ENCODE peak calls at places on chromosomes 1 and 21, in eight cellular contexts. I is HCT116, E is K562, P is HepG2, D is endothelial cell of umbilical vein, S is SK-N-SH, Y is A549, O is GM12878. K is an unnamed sample.

GRCh38 chr1:86356247-86356646 is 39.9 kb downstream of the ODF2L start:
- DNase-seq in I (peak), E (no peak), P (no peak), D (no peak), S (no peak), Y (no peak), O (no peak), K (peak)

GRCh38 chr1:41840592-41841246 is 78.0 kb downstream of the HIVEP3 start:
- DNase-seq in I (peak), E (no peak), P (no peak), D (peak), S (peak), Y (no peak), O (no peak), K (no peak)

GRCh38 chr21:42509239-42509638 is 4.4 kb upstream of the SLC37A1 start:
- DNase-seq in I (no peak), E (no peak), P (no peak), D (peak), S (no peak), Y (no peak), O (no peak), K (no peak)

GRCh38 chr1:44040418-44040817 is 9.2 kb upstream of the SLC6A9 start:
- DNase-seq in I (no peak), E (no peak), P (no peak), D (no peak), S (no peak), Y (no peak), O (no peak), K (peak)

GRCh38 chr1:91900538-91900937 is 14.6 kb upstream of the TGFBR3 start:
- DNase-seq in I (no peak), E (no peak), P (peak), D (no peak), S (no peak), Y (peak), O (no peak), K (no peak)

GRCh38 chr1:8423702-8424538 is 106.0 kb downstream of the SLC45A1 start:
- DNase-seq in I (peak), E (peak), P (peak), D (peak), S (peak), Y (peak), O (no peak), K (peak)

GRCh38 chr21:29196021-29196663 is 65.7 kb downstream of the MAP3K7CL start:
- DNase-seq in I (peak), E (peak), P (peak), D (peak), S (peak), Y (peak), O (peak), K (peak)

GRCh38 chr1:11898831-11899467 is 27.3 kb downstream of the KIAA2013 start:
- DNase-seq in I (no peak), E (peak), P (no peak), D (no peak), S (no peak), Y (no peak), O (no peak), K (no peak)

GRCh38 chr21:16082038-16082816 is 352.4 kb downstream of the USP25 start:
- DNase-seq in I (no peak), E (no peak), P (no peak), D (peak), S (no peak), Y (no peak), O (no peak), K (peak)

GRCh38 chr1:181513786-181514297 is 30.5 kb downstream of the CACNA1E start:
- DNase-seq in I (no peak), E (no peak), P (no peak), D (no peak), S (no peak), Y (no peak), O (no peak), K (no peak)

GRCh38 chr1:226479432-226479831 is 69.1 kb upstream of the STUM start:
- DNase-seq in I (no peak), E (no peak), P (peak), D (peak), S (no peak), Y (no peak), O (no peak), K (no peak)

GRCh38 chr1:53289050-53289429 is 38.8 kb downstream of the LRP8 start:
- DNase-seq in I (no peak), E (no peak), P (no peak), D (no peak), S (no peak), Y (no peak), O (no peak), K (no peak)

GRCh38 chr1:109466440-109467300 is at the start of gene SYPL2:
- DNase-seq in I (no peak), E (peak), P (no peak), D (no peak), S (peak), Y (no peak), O (no peak), K (no peak)

GRCh38 chr1:24878775-24879742 is 51.0 kb downstream of the RUNX3 start:
- DNase-seq in I (no peak), E (no peak), P (peak), D (no peak), S (no peak), Y (no peak), O (no peak), K (no peak)

GRCh38 chr21:24290151-24290833 is 1317.0 kb downstream of the MRPL39 start:
- DNase-seq in I (no peak), E (no peak), P (no peak), D (no peak), S (no peak), Y (no peak), O (no peak), K (no peak)

GRCh38 chr1:150148834-150149489 is 754 bp upstream of the PLEKHO1 start:
- DNase-seq in I (no peak), E (no peak), P (no peak), D (no peak), S (peak), Y (no peak), O (no peak), K (no peak)

GRCh38 chr1:24928631-24929090 is 1.4 kb downstream of the RUNX3 start:
- DNase-seq in I (no peak), E (no peak), P (no peak), D (no peak), S (peak), Y (no peak), O (no peak), K (no peak)

GRCh38 chr1:231724876-231725647 is 98.5 kb downstream of the DISC1 start:
- DNase-seq in I (peak), E (peak), P (peak), D (peak), S (peak), Y (peak), O (no peak), K (peak)

GRCh38 chr1:167221126-167221803 is 579 bp downstream of the POU2F1 start:
- DNase-seq in I (no peak), E (peak), P (no peak), D (peak), S (peak), Y (no peak), O (no peak), K (no peak)

GRCh38 chr21:43603641-43604504 is 55.4 kb downstream of the HSF2BP start:
- DNase-seq in I (no peak), E (no peak), P (peak), D (no peak), S (peak), Y (no peak), O (no peak), K (peak)

GRCh38 chr1:43442756-43443155 is 11.0 kb downstream of the HYI start:
- DNase-seq in I (no peak), E (no peak), P (no peak), D (no peak), S (no peak), Y (no peak), O (no peak), K (no peak)

GRCh38 chr21:45449658-45450502 is 44.9 kb downstream of the COL18A1 start:
- DNase-seq in I (no peak), E (no peak), P (no peak), D (no peak), S (no peak), Y (no peak), O (no peak), K (no peak)

GRCh38 chr1:216183007-216183406 is 240.2 kb downstream of the USH2A start:
- DNase-seq in I (no peak), E (no peak), P (peak), D (no peak), S (no peak), Y (no peak), O (no peak), K (no peak)

GRCh38 chr1:192604979-192605620 is 29.5 kb downstream of the RGS1 start:
- DNase-seq in I (no peak), E (no peak), P (no peak), D (no peak), S (no peak), Y (no peak), O (peak), K (peak)

DNA sequence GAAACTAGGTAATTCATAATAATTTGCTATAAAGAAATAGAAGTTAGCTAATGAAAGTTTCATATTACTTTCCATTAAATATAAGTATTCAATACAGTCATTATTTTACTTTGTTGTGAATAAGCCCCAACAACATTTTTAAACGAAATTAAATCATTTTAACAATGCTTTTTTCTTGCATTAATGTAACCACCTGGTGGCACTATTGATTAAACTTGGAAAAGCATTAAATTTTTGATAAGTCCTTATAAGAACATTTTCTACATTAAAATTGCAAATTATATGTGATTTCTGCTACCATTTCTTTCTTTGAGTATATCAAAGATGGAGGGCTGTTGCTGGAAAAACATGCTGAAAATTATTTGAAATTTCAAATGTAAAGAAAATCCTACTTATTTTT is 918.8 kb upstream of the TMPRSS15 start:
- DNase-seq in I (no peak), E (no peak), P (no peak), D (no peak), S (no peak), Y (no peak), O (no peak), K (no peak)
- TF ChIP-seq MAX in I (no peak), E (no peak), P (no peak), D (no peak), S (no peak), Y (no peak), O (no peak), K (no peak)

GRCh38 chr1:64664287-64664686 is 80.6 kb upstream of the RAVER2 start:
- DNase-seq in I (no peak), E (no peak), P (no peak), D (no peak), S (no peak), Y (no peak), O (no peak), K (no peak)

GRCh38 chr1:64669098-64669675 is 75.7 kb upstream of the RAVER2 start:
- DNase-seq in I (no peak), E (no peak), P (no peak), D (no peak), S (no peak), Y (no peak), O (no peak), K (no peak)

GRCh38 chr1:64659478-64659877 is 85.4 kb upstream of the RAVER2 start:
- DNase-seq in I (no peak), E (no peak), P (no peak), D (no peak), S (no peak), Y (no peak), O (no peak), K (no peak)

DNA sequence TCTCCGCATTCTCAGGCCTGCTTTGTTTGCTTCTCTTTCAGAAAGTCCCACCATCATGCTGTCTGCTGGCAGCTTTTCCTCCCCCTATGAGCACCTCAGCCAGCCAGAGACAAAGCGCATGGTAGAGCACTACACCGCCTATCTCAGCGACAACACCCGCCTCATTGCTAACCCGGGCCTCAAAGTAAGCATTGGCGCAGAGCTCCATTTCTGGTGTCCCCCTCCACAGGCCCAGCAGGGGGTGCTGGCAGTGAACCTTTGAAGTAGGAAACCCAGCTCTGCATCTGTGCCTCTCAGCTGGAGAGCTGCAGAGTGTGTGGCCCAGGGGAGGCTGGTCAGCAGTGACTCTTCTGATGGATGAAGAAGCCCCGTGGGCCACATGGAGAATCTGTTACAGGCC is 81.2 kb upstream of the RAVER2 start:
- DNase-seq in I (no peak), E (peak), P (peak), D (no peak), S (peak), Y (peak), O (no peak), K (peak)
- TF ChIP-seq CTCF in I (peak), E (peak), P (peak), D (no peak), S (peak), Y (no peak), O (peak), K (peak)

DNA sequence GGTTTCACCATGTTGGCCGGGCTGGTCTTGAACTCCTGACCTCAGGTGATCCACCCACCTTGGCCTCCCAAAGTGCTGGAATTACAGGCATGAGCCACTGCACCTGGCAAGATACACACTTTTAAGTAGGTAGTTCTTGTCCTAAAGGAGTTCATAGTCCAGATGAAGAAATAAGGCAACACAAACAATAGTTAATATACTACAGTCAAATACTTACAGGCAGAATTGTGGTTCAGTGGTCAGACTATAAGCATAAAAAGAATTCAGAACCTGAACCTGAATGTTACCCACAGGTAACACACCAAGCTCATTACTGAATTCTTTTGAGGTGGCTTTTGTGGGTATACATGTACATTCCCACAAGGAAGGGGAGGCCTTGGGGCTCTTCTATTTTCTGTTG is 1.8 kb downstream of the SDHB start:
- DNase-seq in I (no peak), E (no peak), P (peak), D (no peak), S (no peak), Y (no peak), O (no peak), K (no peak)
- H3K4me3 ChIP-seq in I (peak), E (no peak), P (peak), D (no peak), S (no peak), Y (peak), O (peak), K (peak)

GRCh38 chr1:163090321-163090945 is 21.3 kb downstream of the RGS4 start:
- DNase-seq in I (no peak), E (no peak), P (no peak), D (peak), S (no peak), Y (no peak), O (no peak), K (no peak)
- TF ChIP-seq MAX in I (no peak), E (no peak), P (no peak), D (no peak), S (no peak), Y (no peak), O (no peak), K (no peak)

GRCh38 chr1:74772945-74773344 is 40.0 kb downstream of the TYW3 start:
- DNase-seq in I (no peak), E (no peak), P (peak), D (no peak), S (no peak), Y (no peak), O (no peak), K (peak)

GRCh38 chr1:74773540-74773939 is 40.6 kb downstream of the TYW3 start:
- DNase-seq in I (no peak), E (no peak), P (no peak), D (no peak), S (no peak), Y (no peak), O (no peak), K (no peak)

GRCh38 chr1:74775735-74776134 is 42.8 kb downstream of the TYW3 start:
- DNase-seq in I (no peak), E (no peak), P (no peak), D (no peak), S (no peak), Y (no peak), O (no peak), K (no peak)

GRCh38 chr1:74767490-74767889 is 34.5 kb downstream of the TYW3 start:
- DNase-seq in I (peak), E (peak), P (peak), D (no peak), S (no peak), Y (peak), O (no peak), K (peak)

GRCh38 chr1:74771913-74772515 is 39.1 kb downstream of the TYW3 start:
- DNase-seq in I (peak), E (peak), P (peak), D (peak), S (peak), Y (peak), O (peak), K (peak)
- TF ChIP-seq CTCF in I (peak), E (peak), P (peak), D (peak), S (peak), Y (peak), O (peak), K (peak)